ENCODE peak calls at places on chromosomes 2 and 18, in five cellular contexts. P is A549, E is HepG2, U is K562, K is GM12878. Z is an unnamed sample.
A peak's percentile ranks its signal among the peaks of the same experiment; 100 is the strongest.

GRCh38 chr2:100880730-100881129 is 60.8 kb downstream of the NPAS2 start:
- DNase-seq in P (no peak), E (no peak), U (no peak), K (no peak), Z (no peak)

GRCh38 chr18:3248062-3248669 is 565 bp downstream of the MYL12A start:
- DNase-seq in P (no peak), E (no peak), U (no peak), K (no peak), Z (no peak)

GRCh38 chr2:70068119-70068518 is 19.2 kb upstream of the PCBP1 start:
- DNase-seq in P (no peak), E (no peak), U (no peak), K (no peak), Z (no peak)

GRCh38 chr2:133660511-133660910 is 92.2 kb upstream of the NCKAP5 start:
- DNase-seq in P (no peak), E (no peak), U (no peak), K (no peak), Z (no peak)

GRCh38 chr2:233689498-233689897 is 3.2 kb upstream of the UGT1A6 start:
- DNase-seq in P (no peak), E (no peak), U (no peak), K (no peak), Z (no peak)

GRCh38 chr2:104654813-104655212 is 199.1 kb upstream of the POU3F3 start:
- DNase-seq in P (no peak), E (no peak), U (no peak), K (no peak), Z (peak; percentile 87)

GRCh38 chr2:215619022-215619958 is 183.4 kb upstream of the FN1 start:
- DNase-seq in P (peak; percentile 89), E (peak; percentile 100), U (peak; percentile 73), K (no peak), Z (peak; percentile 57)

GRCh38 chr2:68727698-68728375 is 6.8 kb upstream of the ARHGAP25 start:
- DNase-seq in P (no peak), E (no peak), U (no peak), K (no peak), Z (no peak)

GRCh38 chr2:201191132-201191875 is 8.4 kb downstream of the CASP10 start:
- DNase-seq in P (no peak), E (peak; percentile 46), U (no peak), K (peak; percentile 32), Z (no peak)

GRCh38 chr2:103823847-103824246 is 1030.1 kb upstream of the POU3F3 start:
- DNase-seq in P (no peak), E (no peak), U (no peak), K (no peak), Z (no peak)

GRCh38 chr2:191857406-191857805 is 10.5 kb upstream of the CAVIN2 start:
- DNase-seq in P (no peak), E (no peak), U (no peak), K (no peak), Z (no peak)

GRCh38 chr2:23649819-23650218 is 264.8 kb downstream of the KLHL29 start:
- DNase-seq in P (no peak), E (no peak), U (no peak), K (no peak), Z (peak; percentile 66)

GRCh38 chr2:239162141-239162821 is 238.5 kb downstream of the HDAC4 start:
- DNase-seq in P (no peak), E (no peak), U (no peak), K (no peak), Z (no peak)

GRCh38 chr2:71945133-71945959 is 202.3 kb downstream of the CYP26B1 start:
- DNase-seq in P (no peak), E (no peak), U (no peak), K (no peak), Z (no peak)

GRCh38 chr2:101829018-101829396 is 131.5 kb downstream of the MAP4K4 start:
- DNase-seq in P (no peak), E (no peak), U (no peak), K (no peak), Z (no peak)

GRCh38 chr2:200662727-200663126 is 76.9 kb downstream of the AOX1 start:
- DNase-seq in P (peak; percentile 68), E (peak; percentile 28), U (no peak), K (no peak), Z (no peak)

GRCh38 chr2:147515213-147515612 is 329.6 kb upstream of the ACVR2A start:
- DNase-seq in P (no peak), E (no peak), U (no peak), K (no peak), Z (no peak)

DNA sequence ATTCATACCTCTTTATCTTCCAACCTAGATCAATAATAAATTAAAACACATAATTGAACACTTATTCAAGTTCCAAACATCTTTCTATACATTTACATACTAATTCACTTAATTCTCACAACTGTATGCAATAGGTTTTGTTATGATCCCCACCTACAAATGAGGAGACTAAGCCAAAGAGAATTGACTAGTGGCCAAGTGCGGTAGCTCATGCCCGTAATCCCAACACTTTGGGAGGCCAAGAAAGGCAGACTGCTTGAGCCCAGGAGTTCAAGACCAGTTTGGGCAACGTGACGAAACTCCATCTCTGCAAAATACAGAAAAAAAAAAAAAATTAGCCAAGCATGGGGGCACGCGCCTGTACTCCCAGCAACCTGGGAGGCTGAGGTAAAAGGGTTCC is 36.8 kb downstream of the KCNG3 start:
- DNase-seq in P (peak; percentile 22), E (peak; percentile 11), U (no peak), K (no peak), Z (no peak)
- TF ChIP-seq RAD21 in P (no peak), E (no peak), U (no peak), K (no peak), Z (no peak)

DNA sequence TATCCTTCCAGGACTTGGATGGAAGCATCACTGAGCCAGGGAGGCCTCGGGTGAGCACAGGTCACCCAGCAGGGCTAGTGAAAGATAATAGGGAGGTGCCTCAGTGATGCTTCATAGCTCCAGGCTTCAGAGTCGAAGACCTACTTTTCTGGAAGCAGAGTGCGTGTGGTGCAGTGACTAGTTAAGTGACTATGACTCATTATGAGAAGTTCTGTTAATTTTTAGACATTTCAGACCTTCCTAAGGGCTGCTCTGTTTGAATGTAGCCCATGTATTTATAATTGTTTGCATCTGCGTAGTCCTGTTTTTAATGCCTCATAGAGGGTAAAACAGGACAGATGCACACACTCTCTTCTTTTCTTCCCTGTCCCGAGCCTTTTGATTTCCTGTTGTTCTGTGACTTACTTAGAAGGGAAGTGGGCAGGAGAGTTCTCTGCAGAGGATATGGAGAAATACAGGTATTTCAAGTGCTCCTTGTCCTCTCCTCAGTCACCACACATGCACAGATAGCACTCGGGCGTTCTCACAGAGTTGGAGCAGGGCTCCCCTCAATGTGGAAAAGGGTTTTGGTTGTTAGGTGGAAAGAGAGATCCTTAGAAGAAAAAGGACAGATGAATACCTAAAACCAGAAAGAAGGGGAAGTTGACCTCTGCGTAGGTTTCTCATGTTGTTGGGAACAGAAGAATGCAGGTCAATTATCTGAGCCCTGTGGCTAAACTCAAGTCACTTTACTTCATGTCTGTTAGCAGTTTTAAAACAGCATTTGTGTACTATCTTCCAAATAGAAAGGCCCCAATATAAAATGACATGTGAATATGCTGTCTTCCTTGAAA is 34.7 kb downstream of the RALB start:
- DNase-seq in P (peak; percentile 71), E (no peak), U (no peak), K (peak; percentile 80), Z (no peak)
- TF ChIP-seq SMC3 in P (no peak), E (no peak), U (no peak), K (no peak), Z (no peak)

GRCh38 chr2:112864072-112864471 is 27.5 kb upstream of the IL1B start:
- DNase-seq in P (no peak), E (no peak), U (no peak), K (no peak), Z (no peak)

GRCh38 chr2:112866128-112866835 is 29.7 kb upstream of the IL1B start:
- DNase-seq in P (no peak), E (no peak), U (no peak), K (no peak), Z (no peak)

GRCh38 chr2:112867701-112868631 is 31.4 kb upstream of the IL1B start:
- DNase-seq in P (no peak), E (no peak), U (no peak), K (no peak), Z (no peak)

GRCh38 chr2:112870851-112871830 is 34.6 kb upstream of the IL1B start:
- DNase-seq in P (no peak), E (no peak), U (no peak), K (no peak), Z (no peak)

DNA sequence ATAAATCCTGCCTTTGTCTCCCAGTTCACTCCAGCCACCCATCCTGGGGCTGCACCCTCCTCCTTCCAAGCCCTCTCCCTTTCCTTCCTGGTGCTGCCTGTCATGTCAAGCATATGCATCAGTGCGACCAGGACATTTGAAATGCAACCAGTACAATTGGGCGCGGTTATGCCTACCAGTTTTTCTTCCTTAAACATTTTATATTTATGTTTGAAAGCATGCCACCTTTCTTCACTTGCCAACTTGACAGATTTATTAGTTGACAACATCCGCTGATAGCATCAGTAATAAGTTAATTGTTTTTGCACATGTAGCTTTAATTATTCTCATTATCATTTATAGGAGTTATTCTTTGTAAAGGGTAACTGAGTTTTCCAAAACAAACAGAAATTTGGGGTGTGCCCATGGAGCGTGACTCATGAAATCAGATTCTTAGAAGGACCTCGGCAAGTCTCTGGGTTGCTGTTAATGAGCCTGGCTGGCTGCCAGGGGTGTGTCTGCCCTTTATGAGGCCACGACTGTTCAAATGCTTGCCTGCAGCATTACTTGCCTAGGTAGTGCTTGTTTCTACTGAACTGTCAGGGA is 32.8 kb upstream of the IL1B start:
- DNase-seq in P (peak; percentile 70), E (no peak), U (peak; percentile 57), K (no peak), Z (no peak)
- TF ChIP-seq MAX in P (no peak), E (no peak), U (no peak), K (no peak), Z (no peak)

GRCh38 chr2:19888831-19889230 is 13.0 kb downstream of the TTC32 start:
- DNase-seq in P (no peak), E (no peak), U (no peak), K (no peak), Z (no peak)
- TF ChIP-seq RAD21 in P (no peak), E (no peak), U (no peak), K (no peak), Z (no peak)

GRCh38 chr2:107112561-107112960 is 226.6 kb upstream of the ST6GAL2 start:
- DNase-seq in P (no peak), E (no peak), U (no peak), K (no peak), Z (no peak)

GRCh38 chr2:107108556-107108955 is 222.6 kb upstream of the ST6GAL2 start:
- DNase-seq in P (no peak), E (no peak), U (no peak), K (no peak), Z (no peak)

GRCh38 chr2:107111623-107112022 is 225.7 kb upstream of the ST6GAL2 start:
- DNase-seq in P (no peak), E (no peak), U (no peak), K (no peak), Z (no peak)

GRCh38 chr2:107107351-107107750 is 221.4 kb upstream of the ST6GAL2 start:
- DNase-seq in P (no peak), E (no peak), U (no peak), K (no peak), Z (no peak)
- TF ChIP-seq SMC3 in P (no peak), E (no peak), U (no peak), K (no peak), Z (no peak)